ENCODE peak calls at places on chromosomes 11 and 22, in nine cellular contexts. One of them, this sample, is unnamed.

GRCh38 chr22:22465094-22465602 is 43.4 kb downstream of the ZNF280B start:
- DNase-seq in cardiac muscle cell: no peak
- DNase-seq in Peyer's patch: no peak
- DNase-seq in RWPE2: no peak
- DNase-seq in CD4-positive, CD25-positive, alpha-beta regulatory T cell: no peak
- DNase-seq in IMR-90: no peak
- DNase-seq in mucosa of descending colon: no peak
- DNase-seq in NB4: no peak
- DNase-seq in OCI-LY7: no peak
- DNase-seq in this sample: no peak

GRCh38 chr11:102553835-102554282 is 23.3 kb upstream of the MMP7 start:
- DNase-seq in cardiac muscle cell: no peak
- DNase-seq in Peyer's patch: no peak
- DNase-seq in RWPE2: no peak
- DNase-seq in CD4-positive, CD25-positive, alpha-beta regulatory T cell: no peak
- DNase-seq in IMR-90: no peak
- DNase-seq in mucosa of descending colon: no peak
- DNase-seq in NB4: no peak
- DNase-seq in OCI-LY7: no peak
- DNase-seq in this sample: no peak

GRCh38 chr11:115760528-115760837 is 256.3 kb upstream of the CADM1 start:
- DNase-seq in cardiac muscle cell: no peak
- DNase-seq in Peyer's patch: no peak
- DNase-seq in RWPE2: no peak
- DNase-seq in CD4-positive, CD25-positive, alpha-beta regulatory T cell: no peak
- DNase-seq in IMR-90: no peak
- DNase-seq in mucosa of descending colon: no peak
- DNase-seq in NB4: no peak
- DNase-seq in OCI-LY7: no peak
- DNase-seq in this sample: no peak

GRCh38 chr22:34045311-34045710 is 125.0 kb upstream of the LARGE1 start:
- DNase-seq in cardiac muscle cell: no peak
- DNase-seq in Peyer's patch: no peak
- DNase-seq in RWPE2: no peak
- DNase-seq in CD4-positive, CD25-positive, alpha-beta regulatory T cell: no peak
- DNase-seq in IMR-90: no peak
- DNase-seq in mucosa of descending colon: no peak
- DNase-seq in NB4: no peak
- DNase-seq in OCI-LY7: no peak
- DNase-seq in this sample: no peak

GRCh38 chr22:37731804-37732471 is 35.1 kb downstream of the TRIOBP start:
- DNase-seq in cardiac muscle cell: no peak
- DNase-seq in Peyer's patch: no peak
- DNase-seq in RWPE2: no peak
- DNase-seq in CD4-positive, CD25-positive, alpha-beta regulatory T cell: no peak
- DNase-seq in IMR-90: no peak
- DNase-seq in mucosa of descending colon: no peak
- DNase-seq in NB4: peak
- DNase-seq in OCI-LY7: peak
- DNase-seq in this sample: no peak

GRCh38 chr11:76782526-76783293 is 446 bp upstream of the TSKU start:
- DNase-seq in cardiac muscle cell: peak
- DNase-seq in Peyer's patch: peak
- DNase-seq in RWPE2: peak
- DNase-seq in CD4-positive, CD25-positive, alpha-beta regulatory T cell: no peak
- DNase-seq in IMR-90: peak
- DNase-seq in mucosa of descending colon: peak
- DNase-seq in NB4: peak
- DNase-seq in OCI-LY7: peak
- DNase-seq in this sample: no peak

GRCh38 chr11:128379587-128380279 is 207.6 kb downstream of the ETS1 start:
- DNase-seq in cardiac muscle cell: peak
- DNase-seq in Peyer's patch: no peak
- DNase-seq in RWPE2: no peak
- DNase-seq in CD4-positive, CD25-positive, alpha-beta regulatory T cell: no peak
- DNase-seq in IMR-90: no peak
- DNase-seq in mucosa of descending colon: no peak
- DNase-seq in NB4: no peak
- DNase-seq in OCI-LY7: no peak
- DNase-seq in this sample: no peak

GRCh38 chr11:10322830-10323792 is 18.2 kb downstream of the ADM start:
- DNase-seq in cardiac muscle cell: peak
- DNase-seq in Peyer's patch: peak
- DNase-seq in RWPE2: no peak
- DNase-seq in CD4-positive, CD25-positive, alpha-beta regulatory T cell: no peak
- DNase-seq in IMR-90: peak
- DNase-seq in mucosa of descending colon: no peak
- DNase-seq in NB4: peak
- DNase-seq in OCI-LY7: peak
- DNase-seq in this sample: peak

GRCh38 chr11:113173023-113173594 is 141.3 kb upstream of the TTC12 start:
- DNase-seq in cardiac muscle cell: no peak
- DNase-seq in Peyer's patch: no peak
- DNase-seq in RWPE2: no peak
- DNase-seq in CD4-positive, CD25-positive, alpha-beta regulatory T cell: no peak
- DNase-seq in IMR-90: no peak
- DNase-seq in mucosa of descending colon: no peak
- DNase-seq in NB4: no peak
- DNase-seq in OCI-LY7: no peak
- DNase-seq in this sample: no peak

GRCh38 chr11:117419136-117419914 is 91.7 kb downstream of the CEP164 start:
- DNase-seq in cardiac muscle cell: no peak
- DNase-seq in Peyer's patch: peak
- DNase-seq in RWPE2: no peak
- DNase-seq in CD4-positive, CD25-positive, alpha-beta regulatory T cell: no peak
- DNase-seq in IMR-90: peak
- DNase-seq in mucosa of descending colon: no peak
- DNase-seq in NB4: no peak
- DNase-seq in OCI-LY7: no peak
- DNase-seq in this sample: no peak

GRCh38 chr11:63760487-63761079 is 8.0 kb downstream of the ZFTA start:
- DNase-seq in cardiac muscle cell: no peak
- DNase-seq in Peyer's patch: no peak
- DNase-seq in RWPE2: no peak
- DNase-seq in CD4-positive, CD25-positive, alpha-beta regulatory T cell: no peak
- DNase-seq in IMR-90: no peak
- DNase-seq in mucosa of descending colon: no peak
- DNase-seq in NB4: no peak
- DNase-seq in OCI-LY7: no peak
- DNase-seq in this sample: no peak

GRCh38 chr11:128939591-128939990 is 3.1 kb downstream of the TP53AIP1 start:
- DNase-seq in cardiac muscle cell: no peak
- DNase-seq in Peyer's patch: no peak
- DNase-seq in RWPE2: no peak
- DNase-seq in CD4-positive, CD25-positive, alpha-beta regulatory T cell: no peak
- DNase-seq in IMR-90: peak
- DNase-seq in mucosa of descending colon: no peak
- DNase-seq in NB4: no peak
- DNase-seq in OCI-LY7: no peak
- DNase-seq in this sample: no peak

GRCh38 chr11:20021212-20021611 is 139.1 kb downstream of the DBX1 start:
- DNase-seq in cardiac muscle cell: no peak
- DNase-seq in Peyer's patch: no peak
- DNase-seq in RWPE2: no peak
- DNase-seq in CD4-positive, CD25-positive, alpha-beta regulatory T cell: no peak
- DNase-seq in IMR-90: no peak
- DNase-seq in mucosa of descending colon: no peak
- DNase-seq in NB4: no peak
- DNase-seq in OCI-LY7: no peak
- DNase-seq in this sample: no peak

GRCh38 chr22:19966908-19967750 is 25.5 kb upstream of the TXNRD2 start:
- DNase-seq in cardiac muscle cell: no peak
- DNase-seq in Peyer's patch: no peak
- DNase-seq in RWPE2: no peak
- DNase-seq in CD4-positive, CD25-positive, alpha-beta regulatory T cell: no peak
- DNase-seq in IMR-90: no peak
- DNase-seq in mucosa of descending colon: no peak
- DNase-seq in NB4: no peak
- DNase-seq in OCI-LY7: no peak
- DNase-seq in this sample: no peak

DNA sequence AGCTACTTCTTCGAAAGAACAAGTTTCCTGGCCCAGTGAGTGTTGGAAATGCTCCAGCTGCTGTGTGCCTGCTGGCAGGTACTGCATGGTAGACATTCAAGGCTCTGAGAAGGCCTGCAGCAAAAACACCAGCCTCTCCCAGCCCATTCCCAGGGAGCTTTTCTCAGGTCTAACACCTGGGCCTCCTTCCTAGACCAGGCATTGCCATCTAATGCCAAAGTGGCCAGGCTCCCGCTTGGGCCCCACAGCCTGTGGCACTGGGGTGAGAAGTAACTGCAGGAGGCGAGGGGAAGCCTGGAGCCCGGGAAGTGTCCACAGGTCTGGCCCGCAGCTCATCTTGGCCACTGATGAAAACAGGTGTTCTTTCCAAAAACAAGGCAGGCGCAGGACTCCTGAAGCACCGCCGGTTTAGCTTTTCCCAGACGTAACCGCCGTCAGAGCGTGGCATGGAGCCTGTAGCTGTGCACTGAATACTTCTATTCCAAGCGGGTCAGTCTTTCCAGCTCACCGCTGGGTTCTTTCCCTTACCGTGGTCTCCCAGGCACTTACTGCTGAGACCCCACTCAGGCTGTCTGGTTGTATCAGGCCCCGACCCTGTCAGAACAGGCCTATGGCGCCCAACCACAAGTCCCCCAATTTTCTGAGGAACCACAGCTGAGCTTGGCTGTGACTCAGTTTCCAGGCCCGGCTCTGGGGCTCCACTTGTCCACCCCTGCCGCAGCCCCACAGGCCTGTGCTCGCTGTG is 1.2 kb upstream of the TCIRG1 start:
- DNase-seq in cardiac muscle cell: no peak
- DNase-seq in Peyer's patch: no peak
- DNase-seq in RWPE2: no peak
- DNase-seq in CD4-positive, CD25-positive, alpha-beta regulatory T cell: no peak
- DNase-seq in IMR-90: no peak
- DNase-seq in mucosa of descending colon: peak
- DNase-seq in NB4: no peak
- DNase-seq in OCI-LY7: no peak
- DNase-seq in this sample: no peak
- H3K4me3 ChIP-seq in cardiac muscle cell: no peak
- H3K4me3 ChIP-seq in Peyer's patch: no peak
- H3K4me3 ChIP-seq in RWPE2: no peak
- H3K4me3 ChIP-seq in CD4-positive, CD25-positive, alpha-beta regulatory T cell: no peak
- H3K4me3 ChIP-seq in IMR-90: no peak
- H3K4me3 ChIP-seq in mucosa of descending colon: no peak
- H3K4me3 ChIP-seq in NB4: no peak
- H3K4me3 ChIP-seq in OCI-LY7: no peak
- H3K4me3 ChIP-seq in this sample: no peak

DNA sequence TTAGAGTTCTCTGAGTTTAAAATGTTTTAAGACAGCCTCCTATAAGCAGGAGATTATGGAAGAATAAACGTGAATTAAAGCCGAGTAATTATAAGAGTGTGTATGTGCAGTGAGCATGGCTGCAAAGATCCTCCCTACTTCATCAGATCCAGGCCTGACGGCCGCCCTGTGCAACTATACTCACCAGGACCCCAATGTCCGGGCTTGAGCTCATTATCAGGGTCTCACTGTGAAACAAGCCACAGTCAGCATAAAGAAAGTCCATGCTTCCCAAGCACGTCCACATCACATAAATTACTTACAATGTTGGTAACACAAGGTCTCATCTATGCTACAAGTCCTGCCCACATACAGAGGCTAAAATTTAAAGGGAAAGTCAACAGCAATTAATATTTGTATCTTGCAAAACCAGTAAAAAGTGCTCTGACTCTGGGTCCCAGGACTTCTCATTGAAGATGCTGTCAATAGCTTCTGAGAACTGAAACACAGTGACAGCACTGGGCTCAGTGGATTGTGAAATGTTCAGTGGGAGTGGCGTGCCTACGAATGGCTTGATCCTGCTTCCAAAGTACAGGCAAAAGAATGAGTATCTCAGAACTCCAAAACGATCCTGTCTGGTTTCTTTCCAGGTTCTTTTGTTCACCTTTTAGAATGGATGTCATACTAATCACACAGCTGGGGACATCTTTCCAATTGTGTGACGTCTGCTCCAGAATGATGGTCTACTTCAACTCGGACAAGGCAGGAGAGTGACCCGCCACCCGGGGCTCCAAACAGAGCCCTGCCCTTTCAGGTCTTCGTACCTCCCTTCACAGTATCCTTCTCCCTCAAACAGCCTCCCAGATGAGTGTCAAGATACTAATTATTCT is 72.1 kb upstream of the ARFGAP3 start:
- DNase-seq in cardiac muscle cell: no peak
- DNase-seq in Peyer's patch: peak
- DNase-seq in RWPE2: no peak
- DNase-seq in CD4-positive, CD25-positive, alpha-beta regulatory T cell: no peak
- DNase-seq in IMR-90: no peak
- DNase-seq in mucosa of descending colon: no peak
- DNase-seq in NB4: peak
- DNase-seq in OCI-LY7: no peak
- DNase-seq in this sample: no peak
- H3K4me3 ChIP-seq in cardiac muscle cell: no peak
- H3K4me3 ChIP-seq in Peyer's patch: no peak
- H3K4me3 ChIP-seq in RWPE2: no peak
- H3K4me3 ChIP-seq in CD4-positive, CD25-positive, alpha-beta regulatory T cell: no peak
- H3K4me3 ChIP-seq in IMR-90: no peak
- H3K4me3 ChIP-seq in mucosa of descending colon: no peak
- H3K4me3 ChIP-seq in NB4: no peak
- H3K4me3 ChIP-seq in OCI-LY7: no peak
- H3K4me3 ChIP-seq in this sample: no peak

DNA sequence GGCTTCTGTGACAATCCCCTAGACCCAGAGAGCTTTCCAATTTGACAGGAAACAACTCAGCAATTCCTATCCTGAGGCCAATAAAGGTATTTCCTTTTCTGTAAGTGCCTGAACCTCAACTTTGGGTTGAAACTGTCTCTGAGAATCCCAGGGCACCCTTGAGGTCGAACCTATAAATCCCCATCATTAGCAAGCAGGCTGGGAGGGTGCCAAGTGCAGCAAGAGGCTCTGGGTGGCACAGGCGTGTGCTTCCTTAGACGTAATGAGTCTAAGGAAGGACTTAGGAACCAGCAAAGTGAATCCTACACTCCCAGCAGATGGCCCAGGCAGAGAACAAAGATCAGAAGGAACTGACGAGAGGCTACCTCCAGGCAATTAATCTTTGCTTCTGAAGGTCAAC is 234.2 kb upstream of the NARS2 start:
- DNase-seq in cardiac muscle cell: no peak
- DNase-seq in Peyer's patch: peak
- DNase-seq in RWPE2: no peak
- DNase-seq in CD4-positive, CD25-positive, alpha-beta regulatory T cell: no peak
- DNase-seq in IMR-90: no peak
- DNase-seq in mucosa of descending colon: peak
- DNase-seq in NB4: no peak
- DNase-seq in OCI-LY7: no peak
- DNase-seq in this sample: no peak
- H3K4me3 ChIP-seq in cardiac muscle cell: no peak
- H3K4me3 ChIP-seq in Peyer's patch: no peak
- H3K4me3 ChIP-seq in RWPE2: no peak
- H3K4me3 ChIP-seq in CD4-positive, CD25-positive, alpha-beta regulatory T cell: no peak
- H3K4me3 ChIP-seq in IMR-90: no peak
- H3K4me3 ChIP-seq in mucosa of descending colon: no peak
- H3K4me3 ChIP-seq in NB4: no peak
- H3K4me3 ChIP-seq in OCI-LY7: no peak
- H3K4me3 ChIP-seq in this sample: no peak

DNA sequence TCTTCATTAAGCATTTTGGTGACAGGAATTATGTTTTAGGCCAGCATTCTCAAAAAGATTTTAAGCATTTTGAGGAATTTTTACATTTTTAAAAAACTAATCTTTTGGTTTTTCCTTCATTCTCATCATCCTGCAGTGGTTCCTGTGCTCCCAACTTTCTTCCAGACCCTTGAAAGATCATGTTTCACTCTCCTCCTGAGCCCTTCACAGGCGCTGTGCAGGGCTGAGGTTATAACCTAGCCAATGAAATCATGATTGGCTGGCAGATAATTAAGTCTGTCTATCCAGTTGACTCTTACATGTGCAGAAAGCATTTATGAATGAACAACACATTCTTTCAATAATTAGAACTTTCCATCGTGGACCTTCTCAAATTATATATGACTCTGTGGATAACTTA is 226.3 kb downstream of the DDX10 start:
- DNase-seq in cardiac muscle cell: no peak
- DNase-seq in Peyer's patch: no peak
- DNase-seq in RWPE2: no peak
- DNase-seq in CD4-positive, CD25-positive, alpha-beta regulatory T cell: no peak
- DNase-seq in IMR-90: no peak
- DNase-seq in mucosa of descending colon: no peak
- DNase-seq in NB4: no peak
- DNase-seq in OCI-LY7: no peak
- DNase-seq in this sample: no peak
- H3K4me3 ChIP-seq in cardiac muscle cell: no peak
- H3K4me3 ChIP-seq in Peyer's patch: no peak
- H3K4me3 ChIP-seq in RWPE2: no peak
- H3K4me3 ChIP-seq in CD4-positive, CD25-positive, alpha-beta regulatory T cell: no peak
- H3K4me3 ChIP-seq in IMR-90: no peak
- H3K4me3 ChIP-seq in mucosa of descending colon: no peak
- H3K4me3 ChIP-seq in NB4: no peak
- H3K4me3 ChIP-seq in OCI-LY7: no peak
- H3K4me3 ChIP-seq in this sample: no peak

This sample was measured in Panc1.